ENCODE peak calls at places on chromosomes 11 and 22, in six cellular contexts. A is GM23338, N is sigmoid colon, P is hepatocyte, K is fibroblast of lung, S is astrocyte. Y is an unnamed sample. For H3K36me3 and H3K4me1, the result is how much of the 10 kb centered on the place peaks cover.

GRCh38 chr11:91081440-91082088 is 858.7 kb upstream of the CHORDC1 start:
- DNase-seq in A (no peak), N (peak), P (peak), K (peak), S (peak), Y (no peak)

GRCh38 chr11:107716884-107717532 is 5.2 kb upstream of the SLN start:
- DNase-seq in A (no peak), N (no peak), P (no peak), K (no peak), S (peak), Y (no peak)

GRCh38 chr11:119337581-119338317 is 2.9 kb downstream of the C1QTNF5 start:
- DNase-seq in A (peak), N (peak), P (peak), K (peak), S (peak), Y (no peak)

GRCh38 chr11:44633641-44634040 is 68.2 kb downstream of the CD82 start:
- DNase-seq in A (no peak), N (peak), P (peak), K (no peak), S (no peak), Y (no peak)

GRCh38 chr11:94550513-94550912 is 6.8 kb downstream of the FUT4 start:
- DNase-seq in A (no peak), N (no peak), P (no peak), K (no peak), S (no peak), Y (no peak)

GRCh38 chr11:2461253-2462091 is 16.7 kb downstream of the KCNQ1 start:
- DNase-seq in A (no peak), N (no peak), P (no peak), K (no peak), S (no peak), Y (no peak)

GRCh38 chr11:115247404-115247803 is 256.8 kb downstream of the CADM1 start:
- DNase-seq in A (no peak), N (no peak), P (no peak), K (no peak), S (peak), Y (no peak)

GRCh38 chr11:112128483-112129121 is 35.3 kb downstream of the IL18 start:
- DNase-seq in A (no peak), N (peak), P (peak), K (peak), S (peak), Y (peak)

GRCh38 chr11:121248496-121248895 is 44.1 kb upstream of the SC5D start:
- DNase-seq in A (no peak), N (no peak), P (no peak), K (no peak), S (peak), Y (no peak)

GRCh38 chr22:23098718-23099524 is 28.6 kb downstream of the GNAZ start:
- DNase-seq in A (no peak), N (peak), P (no peak), K (no peak), S (no peak), Y (no peak)

GRCh38 chr22:47189056-47189916 is 426.8 kb downstream of the TBC1D22A start:
- DNase-seq in A (no peak), N (peak), P (no peak), K (no peak), S (no peak), Y (no peak)

GRCh38 chr22:45997077-45997774 is 20.3 kb upstream of the WNT7B start:
- DNase-seq in A (peak), N (peak), P (peak), K (peak), S (peak), Y (peak)

GRCh38 chr22:27726726-27727449 is 74.7 kb downstream of the MN1 start:
- DNase-seq in A (peak), N (peak), P (peak), K (peak), S (peak), Y (no peak)

GRCh38 chr11:120740424-120740823 is 228.9 kb downstream of the GRIK4 start:
- DNase-seq in A (no peak), N (no peak), P (no peak), K (no peak), S (no peak), Y (no peak)

GRCh38 chr22:17086750-17087149 is 1.9 kb downstream of the IL17RA start:
- DNase-seq in A (no peak), N (peak), P (no peak), K (no peak), S (no peak), Y (no peak)

GRCh38 chr11:71530602-71531001 is 3.5 kb downstream of the KRTAP5-7 start:
- DNase-seq in A (no peak), N (no peak), P (no peak), K (no peak), S (no peak), Y (no peak)

GRCh38 chr11:36196476-36197099 is 92.6 kb downstream of the COMMD9 start:
- DNase-seq in A (no peak), N (no peak), P (peak), K (peak), S (no peak), Y (no peak)

GRCh38 chr22:31626427-31627150 is 35.4 kb downstream of the PISD start:
- DNase-seq in A (no peak), N (no peak), P (peak), K (no peak), S (no peak), Y (no peak)

GRCh38 chr22:47835726-47836125 is 1073.3 kb downstream of the TBC1D22A start:
- DNase-seq in A (no peak), N (no peak), P (peak), K (peak), S (peak), Y (no peak)

GRCh38 chr22:49212466-49212865 is 615.2 kb downstream of the BRD1 start:
- DNase-seq in A (no peak), N (peak), P (no peak), K (no peak), S (no peak), Y (peak)

GRCh38 chr11:28566643-28567042 is 458.5 kb downstream of the METTL15 start:
- DNase-seq in A (peak), N (peak), P (peak), K (peak), S (peak), Y (peak)
- H3K4me3 ChIP-seq in A (peak), N (no peak), P (no peak), K (peak), S (peak), Y (no peak)

GRCh38 chr11:75969626-75970308 is 154.8 kb downstream of the UVRAG start:
- DNase-seq in A (no peak), N (no peak), P (no peak), K (peak), S (peak), Y (no peak)
- H3K36me3 ChIP-seq in A (under half), N (under half), P (under half), K (under half), S (under half), Y (under half)

GRCh38 chr11:129698212-129698611 is 117.4 kb upstream of the TMEM45B start:
- DNase-seq in A (no peak), N (no peak), P (no peak), K (no peak), S (no peak), Y (no peak)

GRCh38 chr11:129695543-129696308 is 119.9 kb upstream of the TMEM45B start:
- DNase-seq in A (peak), N (no peak), P (peak), K (peak), S (peak), Y (no peak)

GRCh38 chr11:129694538-129694937 is 121.1 kb upstream of the TMEM45B start:
- DNase-seq in A (peak), N (no peak), P (no peak), K (no peak), S (no peak), Y (no peak)

GRCh38 chr11:129696309-129696989 is 119.2 kb upstream of the TMEM45B start:
- DNase-seq in A (no peak), N (no peak), P (no peak), K (no peak), S (no peak), Y (no peak)

DNA sequence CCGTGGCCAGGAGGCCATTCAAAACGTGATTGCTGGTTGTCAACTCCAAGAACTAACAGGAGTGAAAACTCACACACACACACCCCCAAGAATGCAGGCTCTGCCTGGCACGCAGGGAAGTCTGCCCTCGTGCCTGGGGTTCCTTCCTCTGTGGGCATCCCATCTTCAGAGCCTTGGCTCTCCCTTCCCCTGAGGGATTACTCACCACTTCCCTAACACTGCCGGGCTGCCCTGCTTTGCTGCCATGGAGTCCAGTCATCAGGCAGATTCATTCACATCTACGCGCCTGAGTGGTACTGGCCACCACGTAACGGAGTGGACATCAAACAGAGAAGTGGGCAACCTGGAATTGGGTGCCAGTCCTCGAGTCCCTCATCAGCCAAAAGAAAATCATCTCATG is 120.7 kb upstream of the TMEM45B start:
- DNase-seq in A (no peak), N (no peak), P (no peak), K (no peak), S (peak), Y (no peak)
- H3K4me1 ChIP-seq in A (under half), N (under half), P (under half), K (under half), S (under half), Y (under half)

DNA sequence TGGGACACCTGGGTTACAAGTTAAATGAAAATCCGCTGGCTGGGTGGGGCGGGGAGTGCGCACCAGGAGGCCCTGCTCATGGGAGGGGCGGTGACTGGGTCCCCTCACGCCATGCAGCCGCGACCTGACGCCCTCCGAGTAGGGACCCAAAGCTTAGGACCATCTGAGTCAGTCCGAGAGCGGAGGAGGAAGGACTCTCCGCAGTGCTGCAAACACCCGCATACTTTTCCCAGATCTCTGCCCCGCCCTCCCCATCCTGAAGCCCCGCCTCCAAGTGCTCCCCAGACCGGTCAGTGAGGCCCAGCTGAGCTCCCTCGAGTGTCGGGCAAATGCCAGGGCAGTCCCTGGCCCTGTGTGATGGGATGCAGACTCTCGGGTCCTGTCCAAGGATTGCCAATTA is 6.6 kb upstream of the FLI1 start:
- DNase-seq in A (peak), N (no peak), P (no peak), K (no peak), S (no peak), Y (no peak)
- H3K4me3 ChIP-seq in A (peak), N (peak), P (no peak), K (peak), S (peak), Y (peak)

Y was measured in RWPE2.